ENCODE peak calls at places on chromosomes 12 and 14, in eight cellular contexts. Y is mammary epithelial cell; F is thoracic aorta; R is B cell; P is OCI-LY7; L is CD8-positive, alpha-beta T cell; Z is cardiac muscle cell; M is mucosa of descending colon. K is an unnamed sample.
A peak's percentile ranks its signal among the peaks of the same experiment; 100 is the strongest.

GRCh38 chr12:124252964-124253363 is 41.9 kb upstream of the RFLNA start:
- DNase-seq in F (no peak), Y (no peak), Z (no peak), R (no peak), L (no peak), M (no peak), P (no peak), K (no peak)

GRCh38 chr12:53055471-53056266 is 5.8 kb downstream of the TNS2 start:
- DNase-seq in Z (no peak), Y (no peak), F (no peak), P (no peak), M (peak; percentile 61), L (no peak), R (no peak), K (no peak)

GRCh38 chr12:19546611-19547162 is 107.4 kb downstream of the AEBP2 start:
- DNase-seq in R (no peak), F (no peak), Y (peak; percentile 73), M (no peak), L (no peak), P (no peak), Z (peak; percentile 88), K (no peak)

GRCh38 chr12:6494968-6495367 is 1.1 kb downstream of the NCAPD2 start:
- DNase-seq in Y (peak; percentile 25), F (no peak), L (no peak), Z (no peak), M (no peak), R (no peak), P (peak; percentile 28), K (no peak)

GRCh38 chr12:115872212-115872611 is 405.3 kb downstream of the MED13L start:
- DNase-seq in P (no peak), Y (no peak), F (no peak), M (no peak), R (no peak), L (no peak), Z (no peak), K (no peak)

GRCh38 chr12:81588609-81589008 is 170.5 kb downstream of the PPFIA2 start:
- DNase-seq in M (no peak), Y (no peak), R (no peak), Z (no peak), P (no peak), L (no peak), F (no peak), K (no peak)

GRCh38 chr14:102774391-102775153 is 2.7 kb upstream of the TRAF3 start:
- DNase-seq in M (peak; percentile 44), L (peak; percentile 71), P (peak; percentile 67), Y (peak; percentile 63), R (peak; percentile 76), Z (peak; percentile 83), F (no peak), K (peak; percentile 53)

GRCh38 chr14:24092960-24093900 is 881 bp upstream of the PCK2 start:
- DNase-seq in M (no peak), F (no peak), L (no peak), P (no peak), Y (no peak), R (no peak), Z (no peak), K (no peak)

GRCh38 chr12:3964404-3964803 is 91.2 kb upstream of the PARP11 start:
- DNase-seq in Y (no peak), R (no peak), Z (peak; percentile 5), F (no peak), P (no peak), L (no peak), M (no peak), K (peak; percentile 38)

GRCh38 chr14:32224731-32225377 is 21.8 kb upstream of the RNU6-8 start:
- DNase-seq in Y (peak; percentile 60), L (peak; percentile 31), F (no peak), Z (peak; percentile 61), P (no peak), R (no peak), M (no peak), K (no peak)

GRCh38 chr14:23281247-23281646 is 4.7 kb downstream of the HOMEZ start:
- DNase-seq in M (no peak), Z (no peak), R (no peak), P (no peak), L (no peak), F (no peak), Y (no peak), K (no peak)

GRCh38 chr12:116425256-116426193 is 133.7 kb upstream of the MAP1LC3B2 start:
- DNase-seq in Z (no peak), L (no peak), R (no peak), P (no peak), F (no peak), Y (no peak), M (no peak), K (no peak)

GRCh38 chr12:119594399-119594730 is 791 bp downstream of the TMEM233 start:
- DNase-seq in Z (peak; percentile 11), R (no peak), P (no peak), F (no peak), Y (no peak), M (no peak), L (no peak), K (no peak)

GRCh38 chr12:38844237-38844636 is 61.2 kb downstream of the CPNE8 start:
- DNase-seq in Y (no peak), L (no peak), F (no peak), Z (no peak), M (no peak), P (no peak), R (no peak), K (no peak)

GRCh38 chr12:87924149-87924548 is 105.1 kb downstream of the C12orf50 start:
- DNase-seq in F (no peak), Y (no peak), M (no peak), L (no peak), Z (no peak), P (no peak), R (no peak), K (no peak)

GRCh38 chr12:29389295-29389919 is 8.4 kb upstream of the ERGIC2 start:
- DNase-seq in F (no peak), Y (no peak), R (no peak), M (peak; percentile 52), P (no peak), Z (peak; percentile 4), L (no peak), K (no peak)

GRCh38 chr12:132837693-132838463 is 9.2 kb upstream of the GOLGA3 start:
- DNase-seq in Y (no peak), M (no peak), Z (no peak), F (no peak), L (no peak), P (no peak), R (no peak), K (no peak)

GRCh38 chr12:30836656-30837445 is 82.1 kb upstream of the CAPRIN2 start:
- DNase-seq in L (no peak), M (no peak), Z (no peak), P (no peak), F (no peak), R (no peak), Y (peak; percentile 73), K (no peak)

GRCh38 chr12:30837595-30837994 is 82.8 kb upstream of the CAPRIN2 start:
- DNase-seq in F (no peak), Z (no peak), Y (no peak), P (no peak), L (no peak), M (no peak), R (no peak), K (no peak)

GRCh38 chr12:30843211-30843610 is 83.3 kb upstream of the TSPAN11 start:
- DNase-seq in Y (no peak), L (no peak), R (no peak), P (no peak), Z (no peak), F (no peak), M (no peak), K (no peak)

GRCh38 chr12:30840715-30841114 is 85.8 kb upstream of the TSPAN11 start:
- DNase-seq in L (no peak), F (no peak), Y (no peak), P (no peak), Z (no peak), M (no peak), R (no peak), K (no peak)

DNA sequence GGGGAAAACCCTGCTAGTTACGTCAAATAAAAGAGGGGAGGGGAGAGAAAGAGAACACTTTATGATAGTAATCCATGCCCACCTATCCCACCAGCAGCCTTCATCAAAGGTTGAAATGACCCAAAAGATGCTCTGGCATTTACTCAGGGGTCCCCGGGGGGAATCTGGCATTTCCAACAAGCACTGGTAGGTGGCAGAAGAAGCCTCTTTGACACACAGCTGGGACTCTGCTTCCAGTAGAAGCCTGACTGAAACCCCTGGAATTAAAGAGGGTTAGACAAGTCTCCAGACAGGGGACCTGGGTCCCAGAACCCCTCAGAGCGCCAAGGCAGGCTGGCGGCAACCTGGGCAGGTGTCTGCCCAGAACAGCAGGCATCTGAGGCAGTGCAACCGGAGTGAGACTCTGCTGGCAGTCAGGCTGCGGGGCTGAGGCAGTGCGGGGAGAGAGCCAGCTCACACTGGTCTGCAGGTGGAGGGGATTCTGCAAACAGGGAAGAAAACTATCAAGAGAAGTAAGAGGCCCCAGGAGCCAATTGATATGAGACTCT is 85.0 kb upstream of the CAPRIN2 start:
- DNase-seq in F (no peak), P (no peak), M (no peak), L (no peak), R (no peak), Y (no peak), Z (no peak), K (no peak)
- TF ChIP-seq CTCF in F (no peak), P (peak; percentile 39), M (no peak), L (no peak), R (no peak), Y (no peak), Z (no peak), K (no peak)

GRCh38 chr12:130873106-130873795 is 1.4 kb downstream of the RAN start:
- DNase-seq in M (no peak), F (no peak), R (no peak), L (no peak), P (no peak), Z (no peak), Y (peak; percentile 11), K (no peak)
- TF ChIP-seq CTCF in M (no peak), F (no peak), R (no peak), L (no peak), P (no peak), Z (no peak), Y (no peak), K (no peak)

GRCh38 chr12:64352181-64352580 is 38.4 kb downstream of the C12orf56 start:
- DNase-seq in R (no peak), L (no peak), F (no peak), Z (no peak), M (no peak), Y (no peak), P (no peak), K (no peak)
- TF ChIP-seq CTCF in R (no peak), L (no peak), F (no peak), Z (no peak), M (no peak), Y (no peak), P (peak; percentile 55), K (no peak)

DNA sequence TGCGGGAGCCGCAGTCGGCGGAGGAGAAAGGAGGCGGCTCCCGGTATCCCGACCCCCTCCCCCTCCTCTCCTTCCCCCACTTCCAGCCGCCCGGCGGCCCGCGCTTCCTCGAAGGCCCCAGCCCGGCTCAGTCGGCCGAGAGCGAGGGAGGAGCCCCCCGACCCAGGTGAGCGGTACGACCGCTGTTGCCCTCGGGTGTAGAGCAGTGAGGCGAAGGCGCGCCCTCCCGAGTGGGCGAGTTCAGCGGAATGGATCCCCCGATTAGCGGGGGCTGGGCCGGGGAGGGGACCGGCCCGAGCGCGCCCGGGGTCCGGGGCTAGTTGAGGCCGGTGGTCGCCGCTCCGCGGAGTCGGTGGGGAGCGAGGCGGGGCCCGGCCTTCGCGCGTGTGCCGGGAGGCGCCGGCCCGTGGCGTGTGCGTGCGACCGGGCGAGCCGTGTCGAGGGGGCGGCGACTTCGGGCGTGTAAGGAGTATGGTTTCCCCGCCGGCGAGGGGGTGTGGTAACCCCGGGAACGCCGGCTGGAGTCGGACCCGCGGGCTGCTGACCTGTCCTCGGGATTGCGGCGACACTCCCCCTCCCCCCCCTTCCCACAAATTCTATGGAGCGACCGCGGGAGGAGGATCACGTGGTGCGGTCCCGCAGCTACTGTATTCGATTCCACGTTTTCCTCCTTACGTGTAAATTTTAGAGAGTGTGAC is 490 bp downstream of the RIMKLB start:
- DNase-seq in R (peak; percentile 67), L (peak; percentile 45), M (peak; percentile 76), Z (peak; percentile 46), P (peak; percentile 60), Y (peak; percentile 33), F (no peak), K (peak; percentile 36)
- TF ChIP-seq CTCF in R (no peak), L (no peak), M (no peak), Z (no peak), P (no peak), Y (no peak), F (no peak), K (no peak)